ENCODE peak calls at places on chromosomes 4 and X, in five cellular contexts. V, P, Z, C and A are unnamed samples.

GRCh38 chrX:81120936-81121351 is 80.8 kb downstream of the HMGN5 start:
- DNase-seq in V (peak), P (no peak), Z (no peak), C (peak), A (peak)

GRCh38 chr4:119729815-119730643 is 101.4 kb upstream of the PDE5A start:
- DNase-seq in V (peak), P (peak), Z (no peak), C (no peak), A (peak)

GRCh38 chr4:38715076-38715475 is 51.1 kb downstream of the KLF3 start:
- DNase-seq in V (no peak), P (no peak), Z (no peak), C (no peak), A (no peak)

GRCh38 chr4:158826057-158826456 is 57.2 kb downstream of the FNIP2 start:
- DNase-seq in V (no peak), P (no peak), Z (no peak), C (no peak), A (no peak)

GRCh38 chr4:147096667-147097604 is 151.3 kb upstream of the TTC29 start:
- DNase-seq in V (peak), P (no peak), Z (no peak), C (peak), A (peak)

GRCh38 chr4:38663021-38663800 is 788 bp upstream of the KLF3 start:
- DNase-seq in V (no peak), P (peak), Z (no peak), C (peak), A (peak)

GRCh38 chr4:162075691-162076090 is 88.1 kb downstream of the FSTL5 start:
- DNase-seq in V (no peak), P (no peak), Z (no peak), C (no peak), A (no peak)

GRCh38 chr4:152572417-152573086 is 36.7 kb upstream of the FBXW7 start:
- DNase-seq in V (peak), P (no peak), Z (no peak), C (no peak), A (peak)

GRCh38 chr4:158666892-158667291 is 4.8 kb downstream of the C4orf46 start:
- DNase-seq in V (no peak), P (no peak), Z (no peak), C (no peak), A (no peak)

GRCh38 chrX:53715336-53715924 is 28.9 kb upstream of the HUWE1 start:
- DNase-seq in V (no peak), P (no peak), Z (no peak), C (peak), A (no peak)

GRCh38 chr4:106365613-106366012 is 3.0 kb downstream of the GIMD1 start:
- DNase-seq in V (peak), P (peak), Z (no peak), C (no peak), A (peak)

GRCh38 chr4:66647915-66648314 is 897.4 kb downstream of the CENPC start:
- DNase-seq in V (no peak), P (no peak), Z (no peak), C (no peak), A (no peak)

GRCh38 chr4:100081511-100081910 is 108.8 kb downstream of the DDIT4L start:
- DNase-seq in V (no peak), P (no peak), Z (no peak), C (no peak), A (no peak)

GRCh38 chr4:14284578-14284977 is 657.1 kb upstream of the BOD1L1 start:
- DNase-seq in V (no peak), P (no peak), Z (no peak), C (no peak), A (no peak)
- TF ChIP-seq CTCF in V (no peak), P (no peak), Z (no peak), C (no peak), A (no peak)

DNA sequence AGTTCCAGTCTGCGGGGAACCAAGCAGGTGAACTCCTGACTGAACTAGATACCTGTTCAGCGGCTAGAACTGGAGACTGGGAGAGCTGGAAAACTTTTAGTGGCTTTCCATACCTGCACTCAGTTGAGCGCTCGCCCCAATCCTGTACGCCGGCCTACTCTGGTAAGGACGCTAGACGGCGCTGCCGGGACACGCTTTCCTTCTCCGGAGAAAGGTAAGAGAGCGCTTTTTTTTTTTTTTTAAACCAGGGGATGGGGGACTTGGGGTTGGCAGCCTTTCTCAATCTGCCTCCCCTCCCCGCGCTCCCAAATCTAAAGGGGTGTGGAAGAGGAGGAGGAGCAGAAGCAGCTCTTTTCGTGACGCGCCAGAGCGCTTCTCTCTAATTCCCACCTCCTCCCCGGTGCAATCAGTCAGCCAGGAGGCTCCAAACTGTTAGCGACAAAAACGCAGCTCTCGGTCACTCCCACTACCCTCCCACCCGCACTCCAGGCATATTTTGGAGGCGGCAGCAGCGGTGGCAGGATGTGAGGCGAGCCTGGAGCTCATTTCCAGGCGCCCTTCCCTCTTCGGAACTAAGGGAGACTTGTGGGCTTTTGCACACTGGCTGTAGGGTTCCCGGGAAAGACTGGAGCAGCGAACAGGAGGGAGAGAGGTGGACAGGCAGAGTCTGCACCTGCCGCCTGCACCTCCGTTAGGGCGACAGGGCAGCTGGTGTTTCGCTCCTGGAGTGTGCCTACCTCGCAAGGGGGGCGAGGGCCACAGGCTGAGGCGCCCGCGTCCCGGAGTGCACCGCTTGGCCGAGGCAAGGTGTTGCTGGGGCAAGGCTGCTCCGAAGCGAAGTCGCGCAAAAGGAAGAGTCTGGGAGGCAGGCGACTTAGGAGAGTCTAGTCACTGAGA is at the start of gene IL1RAPL2:
- DNase-seq in V (peak), P (no peak), Z (no peak), C (no peak), A (peak)
- H3K4me3 ChIP-seq in V (no peak), P (no peak), Z (no peak), C (no peak), A (no peak)

GRCh38 chrX:114717921-114718320 is 134.0 kb downstream of the HTR2C start:
- DNase-seq in V (no peak), P (no peak), Z (no peak), C (peak), A (no peak)
- TF ChIP-seq CTCF in V (peak), P (no peak), Z (no peak), C (peak), A (peak)

GRCh38 chrX:98480606-98481005 is 1596.9 kb downstream of the RPA4 start:
- DNase-seq in V (no peak), P (no peak), Z (no peak), C (no peak), A (no peak)
- H3K4me3 ChIP-seq in V (no peak), P (no peak), Z (no peak), C (no peak), A (no peak)

DNA sequence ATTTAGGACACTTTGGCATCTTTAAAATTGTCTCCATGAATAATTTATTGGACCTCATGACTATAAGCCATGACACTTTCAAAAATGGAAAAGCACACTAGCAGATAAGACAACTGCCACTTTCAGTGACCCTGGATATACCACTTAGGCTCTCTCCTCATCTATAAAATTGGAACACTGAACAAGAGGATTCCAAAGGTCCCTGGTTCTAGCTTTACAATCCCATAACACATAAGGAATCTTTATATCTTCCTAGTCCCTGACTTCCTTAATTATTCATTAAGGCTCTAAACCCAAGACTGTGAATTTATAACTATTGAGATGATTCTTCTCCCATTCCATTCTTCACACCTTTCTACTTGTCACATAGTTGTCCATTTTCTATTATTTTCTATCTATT is 190.2 kb downstream of the SCFD2 start:
- DNase-seq in V (no peak), P (no peak), Z (no peak), C (no peak), A (no peak)
- TF ChIP-seq CTCF in V (no peak), P (no peak), Z (no peak), C (no peak), A (no peak)

GRCh38 chr4:94534401-94535312 is 82.9 kb downstream of the PDLIM5 start:
- DNase-seq in V (no peak), P (no peak), Z (no peak), C (no peak), A (peak)
- H3K4me3 ChIP-seq in V (no peak), P (no peak), Z (no peak), C (no peak), A (no peak)

DNA sequence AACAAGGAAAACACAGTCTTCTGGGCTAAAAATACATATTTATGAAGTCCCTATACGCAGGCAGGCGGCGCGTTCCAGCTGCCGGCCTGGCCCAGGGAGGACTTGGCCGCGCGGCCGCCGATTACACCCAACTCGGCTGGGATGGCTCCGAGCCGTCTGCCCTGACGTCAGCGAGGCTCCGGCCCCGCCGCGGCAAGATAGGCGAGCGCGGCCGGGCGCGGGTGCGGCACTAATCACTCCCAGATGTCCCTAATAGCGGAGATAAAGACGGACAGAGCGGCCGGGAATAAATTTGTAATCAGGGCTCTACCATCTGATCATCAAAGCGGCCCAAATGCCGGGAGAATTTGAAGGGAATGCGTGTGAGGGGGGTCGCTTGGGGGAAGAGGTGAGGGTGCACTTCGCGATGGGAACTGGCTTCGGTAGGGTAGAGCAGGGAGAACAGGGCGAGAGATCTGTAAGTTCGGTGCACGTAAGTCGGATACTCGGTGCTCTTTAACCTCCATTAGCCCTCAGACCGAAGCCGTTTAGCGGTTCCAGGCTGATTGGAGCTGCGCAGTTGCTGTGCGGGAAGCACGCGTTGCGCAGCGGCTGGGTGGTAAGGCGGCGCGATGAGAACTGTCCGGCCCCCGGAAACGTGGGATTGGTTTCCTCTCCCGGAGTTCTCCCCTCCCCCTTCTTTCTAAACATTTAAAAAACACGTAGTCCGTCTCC is 7.7 kb downstream of the HAND2 start:
- DNase-seq in V (peak), P (peak), Z (peak), C (no peak), A (peak)
- TF ChIP-seq CTCF in V (peak), P (peak), Z (no peak), C (no peak), A (peak)

GRCh38 chr4:182143086-182143821 is 99.9 kb upstream of the TENM3 start:
- DNase-seq in V (peak), P (no peak), Z (no peak), C (no peak), A (peak)

GRCh38 chr4:182147391-182147790 is 95.8 kb upstream of the TENM3 start:
- DNase-seq in V (no peak), P (no peak), Z (no peak), C (no peak), A (no peak)

GRCh38 chr4:182143822-182144620 is 99.2 kb upstream of the TENM3 start:
- DNase-seq in V (peak), P (no peak), Z (no peak), C (no peak), A (peak)

GRCh38 chr4:182144621-182145359 is 98.4 kb upstream of the TENM3 start:
- DNase-seq in V (peak), P (no peak), Z (no peak), C (no peak), A (peak)

DNA sequence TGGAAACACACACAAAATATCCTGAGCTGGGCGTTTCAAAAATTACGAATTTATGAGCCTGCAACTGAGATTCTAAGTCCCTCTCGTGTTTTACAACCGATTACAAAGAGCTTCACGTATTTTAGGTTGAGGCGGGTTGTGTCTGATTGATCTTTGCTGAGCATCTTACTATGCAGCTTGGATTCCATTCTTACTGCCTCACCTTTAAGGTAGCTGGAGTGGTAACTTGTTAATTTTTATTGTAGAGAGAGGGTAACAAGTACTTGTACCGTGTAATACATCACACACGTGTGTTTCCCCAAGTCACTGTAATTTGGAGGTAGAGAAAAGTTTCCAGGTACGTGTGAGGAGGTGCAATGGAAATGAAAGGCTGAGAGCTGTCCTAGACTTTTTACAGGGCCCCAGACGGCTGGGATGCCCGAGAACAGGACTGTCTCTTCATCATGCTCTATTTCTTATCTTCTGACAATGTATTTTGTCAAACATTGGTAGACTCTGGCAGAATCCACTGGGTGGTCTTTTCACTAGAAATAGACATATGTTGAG is 97.8 kb upstream of the TENM3 start:
- DNase-seq in V (peak), P (no peak), Z (no peak), C (no peak), A (no peak)
- H3K4me3 ChIP-seq in V (peak), P (peak), Z (no peak), C (no peak), A (peak)

GRCh38 chrX:30822068-30822671 is 66.9 kb downstream of the TAB3 start:
- DNase-seq in V (peak), P (no peak), Z (no peak), C (peak), A (peak)

GRCh38 chrX:30824275-30824674 is 64.8 kb downstream of the TAB3 start:
- DNase-seq in V (no peak), P (no peak), Z (no peak), C (no peak), A (no peak)

GRCh38 chrX:30819080-30819479 is 70.0 kb downstream of the TAB3 start:
- DNase-seq in V (no peak), P (no peak), Z (no peak), C (no peak), A (no peak)

GRCh38 chrX:30822719-30823118 is 66.3 kb downstream of the TAB3 start:
- DNase-seq in V (peak), P (no peak), Z (no peak), C (no peak), A (no peak)

GRCh38 chrX:30821116-30821515 is 67.9 kb downstream of the TAB3 start:
- DNase-seq in V (no peak), P (no peak), Z (no peak), C (peak), A (no peak)
- TF ChIP-seq CTCF in V (no peak), P (no peak), Z (no peak), C (peak), A (no peak)

GRCh38 chrX:63754141-63754859 is 30.7 kb downstream of the ARHGEF9 start:
- DNase-seq in V (no peak), P (no peak), Z (no peak), C (peak), A (peak)

GRCh38 chrX:63751481-63751880 is 33.5 kb downstream of the ARHGEF9 start:
- DNase-seq in V (no peak), P (no peak), Z (no peak), C (no peak), A (no peak)

GRCh38 chrX:63746715-63747114 is 38.3 kb downstream of the ARHGEF9 start:
- DNase-seq in V (no peak), P (no peak), Z (no peak), C (no peak), A (no peak)

GRCh38 chrX:63747331-63747730 is 37.7 kb downstream of the ARHGEF9 start:
- DNase-seq in V (peak), P (peak), Z (no peak), C (no peak), A (peak)

DNA sequence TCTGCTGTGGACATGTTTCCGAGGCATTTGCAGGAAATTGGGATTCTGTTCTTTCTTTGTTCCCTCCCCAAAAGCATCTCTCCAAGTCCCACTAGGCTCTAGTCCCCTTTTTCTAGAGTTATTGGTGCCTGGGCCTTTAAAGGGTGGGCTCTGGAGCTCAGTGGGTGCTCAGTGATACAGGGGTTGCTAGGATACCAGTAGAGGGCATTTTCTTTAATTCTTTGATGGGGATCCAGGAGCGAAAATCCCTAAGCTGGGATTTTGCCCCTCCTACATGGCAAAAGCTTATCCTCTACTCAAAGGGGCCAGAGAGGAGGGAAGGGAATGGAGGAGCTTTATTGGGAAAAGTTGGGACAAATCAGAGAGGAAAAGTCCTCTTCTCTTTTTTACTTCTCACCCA is 34.2 kb downstream of the ARHGEF9 start:
- DNase-seq in V (no peak), P (no peak), Z (no peak), C (no peak), A (no peak)
- H3K4me3 ChIP-seq in V (no peak), P (no peak), Z (no peak), C (no peak), A (no peak)